ENCODE peak calls at places on chromosomes 7 and 10, in ten cellular contexts. C is psoas muscle, P is OCI-LY7, U is HCT116, G is GM23248, N is mammary epithelial cell, L is pancreas, B is lung, Q is left ventricle myocardium inferior, H is AG04450. K is an unnamed sample.

GRCh38 chr10:30691601-30692015 is 62.1 kb upstream of the LYZL2 start:
- DNase-seq in C (no peak), P (no peak), U (no peak), G (peak; percentile 84), N (no peak), L (no peak), B (no peak), Q (no peak), H (no peak), K (peak; percentile 81)

GRCh38 chr10:6009159-6009558 is 31.8 kb upstream of the IL15RA start:
- DNase-seq in C (no peak), P (no peak), U (no peak), G (peak; percentile 86), N (peak; percentile 27), L (no peak), B (no peak), Q (no peak), H (peak; percentile 32), K (no peak)

GRCh38 chr10:335151-335800 is 200.0 kb downstream of the ZMYND11 start:
- DNase-seq in C (no peak), P (no peak), U (no peak), G (peak; percentile 25), N (no peak), L (no peak), B (no peak), Q (no peak), H (no peak), K (no peak)

GRCh38 chr7:73972614-73973013 is 55.4 kb upstream of the ELN start:
- DNase-seq in C (no peak), P (no peak), U (no peak), G (no peak), N (no peak), L (no peak), B (peak; percentile 20), Q (no peak), H (no peak), K (no peak)

GRCh38 chr10:30359373-30360206 is 10.5 kb upstream of the MTPAP start:
- DNase-seq in C (peak; percentile 50), P (peak; percentile 71), U (peak; percentile 82), G (peak; percentile 68), N (peak; percentile 68), L (peak; percentile 80), B (peak; percentile 65), Q (peak; percentile 41), H (no peak), K (peak; percentile 45)

GRCh38 chr7:27110163-27110976 is 7.9 kb upstream of the HOXA2 start:
- DNase-seq in C (peak; percentile 79), P (no peak), U (no peak), G (no peak), N (peak; percentile 76), L (no peak), B (no peak), Q (no peak), H (peak; percentile 68), K (peak; percentile 43)

GRCh38 chr7:138142583-138143201 is 66.4 kb downstream of the AKR1D1 start:
- DNase-seq in C (no peak), P (no peak), U (no peak), G (no peak), N (no peak), L (no peak), B (no peak), Q (no peak), H (no peak), K (no peak)

GRCh38 chr10:16843252-16843870 is 26.1 kb upstream of the RSU1 start:
- DNase-seq in C (no peak), P (peak; percentile 80), U (peak; percentile 58), G (peak; percentile 89), N (peak; percentile 61), L (no peak), B (no peak), Q (no peak), H (peak; percentile 52), K (no peak)

GRCh38 chr7:151199196-151199874 is 11.0 kb downstream of the H2BK1 start:
- DNase-seq in C (no peak), P (no peak), U (no peak), G (no peak), N (no peak), L (no peak), B (no peak), Q (no peak), H (no peak), K (no peak)

GRCh38 chr10:29858352-29859267 is 200.8 kb downstream of the JCAD start:
- DNase-seq in C (peak; percentile 70), P (no peak), U (peak; percentile 36), G (peak; percentile 80), N (peak; percentile 84), L (peak; percentile 53), B (peak; percentile 64), Q (peak; percentile 65), H (peak; percentile 36), K (peak; percentile 79)

DNA sequence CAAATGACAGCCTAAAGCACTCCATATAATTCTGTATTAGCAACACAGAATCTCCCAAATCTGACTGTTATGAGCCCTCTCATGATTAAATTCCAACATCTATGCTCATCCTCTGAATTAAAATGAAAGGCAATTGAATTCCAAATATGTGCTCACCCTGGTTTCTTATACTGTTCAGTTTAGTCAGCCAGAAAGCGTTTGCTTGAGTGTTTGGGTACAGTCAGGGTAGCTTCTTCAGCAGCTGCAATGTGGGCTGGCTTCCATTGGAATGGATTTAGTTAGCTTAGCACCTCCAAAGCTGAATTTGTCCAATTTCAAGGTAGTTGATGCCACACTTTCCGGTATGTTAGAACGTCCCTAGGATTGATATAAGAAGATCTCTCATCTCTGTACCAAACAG is 9.3 kb downstream of the KLHL7 start:
- DNase-seq in C (no peak), P (no peak), U (no peak), G (peak; percentile 73), N (no peak), L (no peak), B (no peak), Q (no peak), H (no peak), K (peak; percentile 58)
- H3K9me3 ChIP-seq in C (no peaks in the 10 kb centered on the region), P (no peaks in the 10 kb centered on the region), U (no peaks in the 10 kb centered on the region), G (no peaks in the 10 kb centered on the region), N (no peaks in the 10 kb centered on the region), L (no peaks in the 10 kb centered on the region), B (no peaks in the 10 kb centered on the region), Q (no peaks in the 10 kb centered on the region), H (no peaks in the 10 kb centered on the region), K (no peaks in the 10 kb centered on the region)

DNA sequence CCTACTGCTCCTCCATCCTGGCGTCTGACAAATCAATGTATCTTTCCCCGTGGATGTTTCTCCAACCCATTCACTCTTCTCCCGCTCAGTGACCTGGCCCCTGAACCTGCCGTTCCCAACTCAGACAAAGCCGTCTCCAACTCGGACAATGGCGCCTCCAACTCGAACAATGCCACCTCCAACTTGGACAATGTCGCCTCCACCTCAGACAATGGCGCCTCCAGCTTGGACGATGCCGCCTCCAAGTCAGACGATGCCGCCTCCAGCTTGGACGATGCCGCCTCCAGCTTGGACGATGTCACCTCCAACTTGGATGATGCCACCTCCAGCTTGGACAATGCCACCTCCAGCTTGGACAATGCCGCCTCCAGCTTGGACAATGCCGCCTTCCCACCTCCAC is 608.6 kb downstream of the DNAJB6 start:
- DNase-seq in C (no peak), P (no peak), U (no peak), G (no peak), N (no peak), L (no peak), B (no peak), Q (no peak), H (no peak), K (no peak)
- H3K9me3 ChIP-seq in C (peaks cover 18% of the 10 kb centered on the region), P (no peaks in the 10 kb centered on the region), U (peaks cover 15% of the 10 kb centered on the region), G (no peaks in the 10 kb centered on the region), N (peaks cover 27% of the 10 kb centered on the region), L (no peaks in the 10 kb centered on the region), B (peaks cover 17% of the 10 kb centered on the region), Q (peaks cover 31% of the 10 kb centered on the region), H (peaks cover 66% of the 10 kb centered on the region), K (peaks cover 9% of the 10 kb centered on the region)

DNA sequence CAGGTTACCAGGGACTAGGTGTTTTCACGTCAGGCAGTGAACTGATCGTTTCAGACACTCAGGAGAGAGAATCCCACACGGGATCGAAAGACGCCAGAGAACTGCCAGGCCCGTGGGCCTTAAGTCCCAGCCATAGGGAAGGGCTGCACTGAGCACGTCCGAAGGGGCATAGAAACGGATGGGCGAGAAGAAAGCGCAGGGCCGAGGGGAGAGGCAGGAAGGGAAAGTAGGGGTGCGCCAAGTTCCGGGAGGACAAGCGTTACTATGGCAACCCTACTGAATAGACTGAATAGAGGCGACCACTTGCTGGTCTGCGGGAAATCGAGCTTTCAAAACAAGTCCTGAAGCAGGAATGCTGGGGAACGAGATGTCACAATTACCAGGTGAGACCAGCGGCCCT is 421.3 kb upstream of the NUPR2 start:
- DNase-seq in C (no peak), P (no peak), U (no peak), G (no peak), N (no peak), L (no peak), B (no peak), Q (no peak), H (no peak), K (no peak)
- H3K9me3 ChIP-seq in C (no peaks in the 10 kb centered on the region), P (no peaks in the 10 kb centered on the region), U (peaks cover 20% of the 10 kb centered on the region), G (no peaks in the 10 kb centered on the region), N (peaks cover 48% of the 10 kb centered on the region), L (no peaks in the 10 kb centered on the region), B (peaks cover 49% of the 10 kb centered on the region), Q (peaks cover 83% of the 10 kb centered on the region), H (peaks cover 57% of the 10 kb centered on the region), K (no peaks in the 10 kb centered on the region)

GRCh38 chr7:99196536-99197288 is 11.2 kb downstream of the KPNA7 start:
- DNase-seq in C (no peak), P (no peak), U (no peak), G (peak; percentile 62), N (peak; percentile 69), L (no peak), B (no peak), Q (no peak), H (no peak), K (peak; percentile 9)

GRCh38 chr7:99195867-99196266 is 12.0 kb downstream of the KPNA7 start:
- DNase-seq in C (no peak), P (no peak), U (no peak), G (no peak), N (peak; percentile 23), L (no peak), B (no peak), Q (no peak), H (no peak), K (no peak)

GRCh38 chr7:99197498-99197897 is 10.4 kb downstream of the KPNA7 start:
- DNase-seq in C (no peak), P (no peak), U (no peak), G (no peak), N (no peak), L (no peak), B (no peak), Q (no peak), H (no peak), K (no peak)

GRCh38 chr7:99201027-99201426 is 6.9 kb downstream of the KPNA7 start:
- DNase-seq in C (no peak), P (no peak), U (no peak), G (peak; percentile 95), N (peak; percentile 99), L (no peak), B (no peak), Q (no peak), H (peak; percentile 51), K (peak; percentile 59)

DNA sequence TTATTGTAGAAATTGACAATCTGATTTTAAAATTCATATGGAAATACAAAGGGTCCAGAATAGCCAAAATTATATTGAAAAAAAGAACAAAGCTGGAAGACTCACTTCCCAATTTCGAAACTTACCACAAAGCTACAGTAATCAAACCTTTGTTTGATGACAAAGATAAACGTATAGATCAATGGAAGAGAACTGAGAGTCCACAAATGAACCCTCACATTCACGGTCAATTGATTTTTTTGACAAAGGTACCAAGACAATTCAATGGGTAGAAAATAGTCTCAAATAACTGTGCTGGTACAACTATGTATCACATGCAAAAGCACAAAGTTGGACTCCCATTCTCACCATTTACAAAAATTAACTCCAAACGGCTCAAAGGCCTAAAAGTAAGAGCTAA is 8.7 kb downstream of the KPNA7 start:
- DNase-seq in C (no peak), P (no peak), U (no peak), G (no peak), N (no peak), L (no peak), B (no peak), Q (no peak), H (no peak), K (no peak)
- H3K9me3 ChIP-seq in C (peaks cover 14% of the 10 kb centered on the region), P (peaks cover 18% of the 10 kb centered on the region), U (peaks cover 14% of the 10 kb centered on the region), G (no peaks in the 10 kb centered on the region), N (peaks cover 7% of the 10 kb centered on the region), L (no peaks in the 10 kb centered on the region), B (peaks cover 2% of the 10 kb centered on the region), Q (peaks cover 51% of the 10 kb centered on the region), H (peaks cover 10% of the 10 kb centered on the region), K (peaks cover 7% of the 10 kb centered on the region)